ENCODE peak calls at places on chromosomes 4 and X, in eight cellular contexts. P is MCF 10A, I is OCI-LY7, S is BE2C, C is kidney, G is dorsolateral prefrontal cortex, N is gastrocnemius medialis, T is tibial artery. B is an unnamed sample.

GRCh38 chr4:102562995-102563394 is 61.8 kb downstream of the NFKB1 start:
- DNase-seq in P (peak), I (no peak), S (no peak), C (no peak), G (no peak), N (no peak), T (no peak), B (no peak)

GRCh38 chr4:34939073-34939472 is 1305.2 kb downstream of the ARAP2 start:
- DNase-seq in P (no peak), I (no peak), S (no peak), C (peak), G (no peak), N (no peak), T (no peak), B (no peak)

GRCh38 chr4:91198951-91199350 is 1071.8 kb downstream of the CCSER1 start:
- DNase-seq in P (no peak), I (no peak), S (no peak), C (no peak), G (no peak), N (no peak), T (no peak), B (no peak)

GRCh38 chr4:79121875-79122358 is 182.7 kb upstream of the PAQR3 start:
- DNase-seq in P (no peak), I (no peak), S (no peak), C (peak), G (no peak), N (no peak), T (no peak), B (no peak)

GRCh38 chrX:110987292-110987691 is 108.7 kb upstream of the PAK3 start:
- DNase-seq in P (no peak), I (no peak), S (no peak), C (no peak), G (no peak), N (no peak), T (no peak), B (no peak)

GRCh38 chr4:121408-122084 is 2.8 kb upstream of the ZNF718 start:
- DNase-seq in P (no peak), I (peak), S (no peak), C (no peak), G (no peak), N (no peak), T (no peak), B (no peak)

GRCh38 chr4:10371869-10372471 is 85.3 kb downstream of the ZNF518B start:
- DNase-seq in P (no peak), I (no peak), S (peak), C (no peak), G (no peak), N (no peak), T (no peak), B (peak)

GRCh38 chr4:155543126-155543765 is 123.4 kb upstream of the GUCY1A1 start:
- DNase-seq in P (peak), I (no peak), S (no peak), C (no peak), G (no peak), N (no peak), T (no peak), B (peak)

GRCh38 chr4:98663226-98664006 is 5.0 kb upstream of the TSPAN5 start:
- DNase-seq in P (no peak), I (no peak), S (no peak), C (no peak), G (no peak), N (no peak), T (no peak), B (no peak)

GRCh38 chrX:9352683-9353430 is 112.0 kb upstream of the TBL1X start:
- DNase-seq in P (peak), I (peak), S (no peak), C (no peak), G (no peak), N (peak), T (no peak), B (peak)

GRCh38 chr4:186727977-186728519 is 4.4 kb upstream of the FAT1 start:
- DNase-seq in P (peak), I (no peak), S (no peak), C (no peak), G (no peak), N (no peak), T (no peak), B (peak)

GRCh38 chr4:7144374-7145290 is 47.7 kb upstream of the SORCS2 start:
- DNase-seq in P (no peak), I (no peak), S (no peak), C (no peak), G (no peak), N (no peak), T (no peak), B (no peak)

GRCh38 chrX:42027367-42028025 is 104.1 kb upstream of the CASK start:
- DNase-seq in P (no peak), I (no peak), S (no peak), C (no peak), G (no peak), N (no peak), T (no peak), B (no peak)

GRCh38 chr4:109662786-109663185 is 40.5 kb downstream of the CASP6 start:
- DNase-seq in P (no peak), I (no peak), S (no peak), C (no peak), G (no peak), N (no peak), T (no peak), B (no peak)

GRCh38 chr4:185810746-185811508 is 1.1 kb downstream of the SORBS2 start:
- DNase-seq in P (peak), I (peak), S (no peak), C (no peak), G (no peak), N (no peak), T (no peak), B (no peak)

GRCh38 chr4:10033191-10033881 is 12.0 kb upstream of the SLC2A9 start:
- DNase-seq in P (peak), I (no peak), S (no peak), C (no peak), G (peak), N (no peak), T (peak), B (peak)

GRCh38 chr4:181194096-181194495 is 1049.1 kb upstream of the TENM3 start:
- DNase-seq in P (peak), I (no peak), S (no peak), C (no peak), G (no peak), N (no peak), T (no peak), B (no peak)

GRCh38 chr4:95248713-95249401 is 299.9 kb downstream of the UNC5C start:
- DNase-seq in P (peak), I (no peak), S (no peak), C (no peak), G (no peak), N (no peak), T (no peak), B (peak)

GRCh38 chr4:14681330-14681729 is 321.0 kb upstream of the CPEB2 start:
- DNase-seq in P (no peak), I (no peak), S (no peak), C (no peak), G (no peak), N (no peak), T (no peak), B (no peak)

GRCh38 chrX:149829751-149830191 is 48.0 kb downstream of the MAGEA9 start:
- DNase-seq in P (peak), I (no peak), S (no peak), C (no peak), G (no peak), N (no peak), T (no peak), B (peak)

GRCh38 chr4:72352746-72353145 is 216.3 kb downstream of the ADAMTS3 start:
- DNase-seq in P (peak), I (no peak), S (no peak), C (no peak), G (no peak), N (no peak), T (no peak), B (peak)

GRCh38 chrX:93932471-93933220 is 258.6 kb downstream of the FAM133A start:
- DNase-seq in P (peak), I (no peak), S (no peak), C (no peak), G (no peak), N (no peak), T (no peak), B (no peak)

GRCh38 chrX:129115104-129115503 is 408.2 kb downstream of the SMARCA1 start:
- DNase-seq in P (peak), I (peak), S (peak), C (no peak), G (no peak), N (no peak), T (no peak), B (peak)

GRCh38 chrX:122868626-122869025 is 315.5 kb upstream of the GRIA3 start:
- DNase-seq in P (no peak), I (no peak), S (no peak), C (no peak), G (no peak), N (no peak), T (no peak), B (no peak)

GRCh38 chr4:76212851-76213414 is 691 bp downstream of the SCARB2 start:
- DNase-seq in P (peak), I (no peak), S (no peak), C (no peak), G (no peak), N (no peak), T (no peak), B (no peak)

GRCh38 chr4:87230806-87231205 is 10.4 kb upstream of the KLHL8 start:
- DNase-seq in P (no peak), I (no peak), S (no peak), C (no peak), G (no peak), N (no peak), T (no peak), B (no peak)

GRCh38 chr4:78693777-78694456 is 82.2 kb upstream of the BMP2K start:
- DNase-seq in P (peak), I (no peak), S (no peak), C (peak), G (no peak), N (no peak), T (no peak), B (peak)

GRCh38 chr4:4377191-4377590 is 9.7 kb upstream of the NSG1 start:
- DNase-seq in P (no peak), I (no peak), S (no peak), C (no peak), G (no peak), N (no peak), T (no peak), B (no peak)

GRCh38 chr4:4379540-4380087 is 7.3 kb upstream of the NSG1 start:
- DNase-seq in P (no peak), I (peak), S (no peak), C (no peak), G (no peak), N (no peak), T (no peak), B (no peak)

GRCh38 chr4:4377683-4378082 is 9.2 kb upstream of the NSG1 start:
- DNase-seq in P (no peak), I (no peak), S (peak), C (no peak), G (no peak), N (no peak), T (no peak), B (peak)

GRCh38 chr4:4376074-4376473 is 10.8 kb upstream of the NSG1 start:
- DNase-seq in P (no peak), I (no peak), S (no peak), C (no peak), G (no peak), N (no peak), T (no peak), B (no peak)

GRCh38 chr4:4374388-4375098 is 12.4 kb upstream of the NSG1 start:
- DNase-seq in P (no peak), I (no peak), S (no peak), C (no peak), G (no peak), N (no peak), T (no peak), B (no peak)
- TF ChIP-seq CTCF in P (no peak), I (no peak), S (no peak), C (no peak), G (no peak), N (no peak), T (no peak), B (no peak)

DNA sequence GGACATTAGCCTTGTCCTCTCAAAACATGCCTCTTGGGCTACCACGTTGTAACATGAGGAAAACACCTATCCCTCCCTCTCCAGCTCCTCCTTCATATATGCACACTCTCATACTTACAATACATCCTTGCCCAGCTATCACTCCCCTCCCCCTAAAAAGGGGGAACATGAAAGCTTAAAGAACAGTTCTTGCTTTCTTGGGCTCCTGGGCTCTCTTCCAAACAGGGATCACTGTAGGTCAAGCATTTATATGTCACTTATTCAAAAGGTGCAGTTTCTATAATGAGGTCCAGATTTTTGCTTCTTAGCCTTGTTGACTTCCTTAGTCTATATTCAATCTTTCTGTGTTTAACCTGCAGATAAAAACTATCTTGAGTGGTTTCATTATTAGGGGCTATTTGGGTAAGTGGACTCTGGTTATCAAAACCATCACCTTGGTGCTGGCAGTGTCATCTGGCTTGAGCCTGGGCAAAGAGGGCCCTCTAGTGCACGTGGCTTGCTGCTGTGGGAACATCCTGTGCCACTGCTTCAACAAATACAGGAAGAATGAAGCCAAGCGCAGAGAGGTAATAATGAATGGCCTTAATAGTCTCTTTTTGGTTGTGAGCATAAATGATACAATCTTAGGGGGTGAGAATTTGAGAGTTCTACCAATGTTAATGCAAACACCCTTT is 119.4 kb downstream of the AKAP4 start:
- DNase-seq in P (peak), I (no peak), S (peak), C (peak), G (no peak), N (peak), T (no peak), B (peak)
- TF ChIP-seq CTCF in P (peak), I (peak), S (peak), C (peak), G (no peak), N (no peak), T (peak), B (peak)

GRCh38 chr4:111854494-111855087 is 290.7 kb upstream of the FAM241A start:
- DNase-seq in P (peak), I (peak), S (peak), C (no peak), G (no peak), N (no peak), T (no peak), B (peak)
- TF ChIP-seq CTCF in P (peak), I (peak), S (peak), C (peak), G (peak), N (no peak), T (peak), B (peak)

GRCh38 chrX:120450163-120450562 is 18.9 kb downstream of the LAMP2 start:
- DNase-seq in P (peak), I (peak), S (peak), C (no peak), G (no peak), N (no peak), T (no peak), B (no peak)
- TF ChIP-seq CTCF in P (peak), I (peak), S (peak), C (no peak), G (peak), N (no peak), T (no peak), B (peak)

GRCh38 chrX:153755136-153755535 is 8.9 kb upstream of the PLXNB3 start:
- DNase-seq in P (no peak), I (no peak), S (no peak), C (no peak), G (no peak), N (no peak), T (no peak), B (no peak)
- TF ChIP-seq CTCF in P (no peak), I (no peak), S (no peak), C (no peak), G (no peak), N (no peak), T (no peak), B (no peak)

GRCh38 chr4:180150818-180151217 is 2092.4 kb upstream of the TENM3 start:
- DNase-seq in P (peak), I (peak), S (no peak), C (no peak), G (no peak), N (no peak), T (no peak), B (no peak)
- TF ChIP-seq CTCF in P (peak), I (peak), S (peak), C (no peak), G (peak), N (no peak), T (no peak), B (peak)

GRCh38 chr4:82247171-82247570 is 126.6 kb downstream of the HNRNPD start:
- DNase-seq in P (peak), I (no peak), S (no peak), C (no peak), G (no peak), N (no peak), T (no peak), B (no peak)

GRCh38 chr4:82247629-82248028 is 126.2 kb downstream of the HNRNPD start:
- DNase-seq in P (no peak), I (no peak), S (no peak), C (no peak), G (no peak), N (no peak), T (no peak), B (no peak)

DNA sequence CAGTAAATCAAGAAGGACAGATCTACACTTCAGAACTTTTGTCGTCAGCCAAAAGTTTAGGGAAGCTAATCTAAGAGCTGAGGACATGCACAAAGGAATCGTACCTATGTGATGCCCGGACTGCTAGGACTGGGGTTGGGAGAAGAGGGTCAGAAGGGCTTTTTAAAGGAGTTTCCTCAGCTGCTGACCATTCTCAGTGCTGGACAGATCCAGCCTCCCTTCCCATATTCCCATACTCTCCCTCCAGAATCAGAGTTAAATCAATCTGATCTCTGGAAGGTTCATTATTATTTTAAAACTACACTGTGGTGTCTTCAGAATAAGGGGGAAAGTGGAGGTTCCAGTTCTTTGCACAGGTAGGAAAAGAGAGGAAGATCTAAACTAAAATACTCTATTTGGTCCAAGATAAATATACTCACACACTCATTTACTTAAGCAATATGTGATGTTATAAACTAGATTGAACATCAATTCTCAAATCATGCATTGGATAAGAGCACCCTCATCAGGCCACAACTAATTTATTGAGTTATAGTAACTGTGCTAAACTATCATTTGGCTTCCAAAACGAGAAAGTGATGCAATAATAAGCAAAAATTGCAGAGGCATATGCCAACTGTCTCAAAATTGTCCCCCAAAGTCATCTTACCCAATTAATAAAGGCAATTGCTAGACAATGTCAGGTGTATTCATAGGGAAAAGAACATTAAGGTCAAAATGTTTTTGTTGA is 124.7 kb downstream of the HNRNPD start:
- DNase-seq in P (peak), I (no peak), S (no peak), C (no peak), G (no peak), N (no peak), T (no peak), B (no peak)
- TF ChIP-seq CTCF in P (no peak), I (peak), S (no peak), C (no peak), G (no peak), N (no peak), T (no peak), B (no peak)

DNA sequence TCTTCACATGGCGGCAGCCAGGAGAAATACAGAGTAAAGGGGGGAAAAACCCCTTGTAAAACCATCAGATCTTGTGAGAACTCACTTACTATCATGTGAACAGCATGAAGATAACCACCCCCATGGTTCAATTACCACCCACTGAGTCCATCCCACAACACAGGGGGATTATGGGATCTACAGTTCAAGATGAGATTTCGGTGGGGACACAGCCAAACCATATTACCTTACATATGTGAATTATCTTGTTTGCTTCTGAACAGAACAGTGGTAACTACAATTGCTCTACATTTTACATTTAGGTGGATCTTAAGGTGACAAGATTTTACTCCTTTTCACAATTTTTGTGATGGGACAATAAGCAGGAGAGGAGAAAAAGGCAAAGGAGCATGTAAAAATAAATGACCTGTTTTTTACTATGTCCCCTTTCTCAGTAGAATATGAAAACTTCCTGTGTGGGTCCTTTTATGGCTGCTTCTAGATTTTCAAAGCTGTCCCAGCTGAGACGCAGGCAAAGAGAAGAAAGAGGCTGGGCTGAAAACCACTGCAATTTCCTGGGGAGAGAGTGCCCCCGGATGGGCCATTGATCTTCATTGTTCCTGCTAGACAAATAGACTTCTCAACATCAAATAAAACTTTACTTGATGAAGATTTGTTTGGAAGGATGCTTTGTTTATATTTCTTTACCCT is 45.9 kb upstream of the PGM2 start:
- DNase-seq in P (no peak), I (peak), S (no peak), C (no peak), G (no peak), N (no peak), T (no peak), B (peak)
- TF ChIP-seq CTCF in P (no peak), I (peak), S (no peak), C (peak), G (no peak), N (no peak), T (no peak), B (peak)